ENCODE peak calls at places on chromosomes 4 and X, in five cellular contexts. P, O, D, V and F are unnamed samples.

GRCh38 chr4:94274912-94275311 is 67.2 kb downstream of the SMARCAD1 start:
- DNase-seq in V (no peak), D (no peak), P (no peak), O (no peak), F (no peak)

GRCh38 chr4:143455211-143455610 is 58.3 kb upstream of the SMARCA5 start:
- DNase-seq in V (no peak), O (no peak), P (no peak), D (no peak), F (no peak)

GRCh38 chrX:23637187-23637586 is 30.1 kb upstream of the PRDX4 start:
- DNase-seq in V (no peak), P (no peak), O (no peak), D (no peak), F (no peak)

GRCh38 chr4:121653986-121654385 is 42.8 kb downstream of the ANXA5 start:
- DNase-seq in D (no peak), V (no peak), P (no peak), O (no peak), F (no peak)

GRCh38 chr4:153522800-153523089 is 56.6 kb downstream of the TMEM131L start:
- DNase-seq in V (no peak), D (peak), O (no peak), P (no peak), F (no peak)

GRCh38 chr4:39062499-39062898 is 467 bp downstream of the KLHL5 start:
- DNase-seq in P (peak), O (no peak), D (peak), V (no peak), F (no peak)

GRCh38 chr4:186719925-186720694 is 3.5 kb downstream of the FAT1 start:
- DNase-seq in D (peak), V (no peak), P (no peak), O (no peak), F (peak)

GRCh38 chr4:41156574-41156973 is 57.8 kb downstream of the APBB2 start:
- DNase-seq in O (no peak), P (no peak), D (no peak), V (no peak), F (no peak)

GRCh38 chrX:133991814-133992213 is 6.4 kb upstream of the GPC3 start:
- DNase-seq in P (no peak), O (no peak), D (no peak), V (no peak), F (no peak)

GRCh38 chr4:95732061-95732460 is 107.8 kb upstream of the PDHA2 start:
- DNase-seq in D (no peak), P (no peak), V (no peak), O (no peak), F (peak)

GRCh38 chr4:107863850-107864371 is 39.2 kb downstream of the SGMS2 start:
- DNase-seq in P (peak), V (no peak), D (no peak), O (no peak), F (no peak)

GRCh38 chr4:138898282-138898681 is 117.3 kb upstream of the NOCT start:
- DNase-seq in V (no peak), D (no peak), O (no peak), P (no peak), F (no peak)

GRCh38 chr4:38387819-38388218 is 276.2 kb upstream of the KLF3 start:
- DNase-seq in D (no peak), O (no peak), P (no peak), V (no peak), F (no peak)

GRCh38 chr4:98510757-98511517 is 147.5 kb downstream of the TSPAN5 start:
- DNase-seq in P (no peak), V (no peak), D (no peak), O (no peak), F (peak)

GRCh38 chrX:97290199-97290598 is 406.5 kb downstream of the RPA4 start:
- DNase-seq in V (no peak), P (no peak), O (no peak), D (no peak), F (no peak)

GRCh38 chr4:80266267-80266901 is at the start of gene FGF5:
- DNase-seq in P (peak), V (peak), O (no peak), D (no peak), F (peak)

GRCh38 chrX:1246816-1247215 is 21.8 kb upstream of the CSF2RA start:
- DNase-seq in P (no peak), V (peak), D (peak), O (peak), F (no peak)

GRCh38 chr4:40333921-40334352 is 1.2 kb upstream of the CHRNA9 start:
- DNase-seq in P (no peak), D (no peak), O (no peak), V (no peak), F (peak)

GRCh38 chr4:54784188-54784671 is 126.5 kb downstream of the KIT start:
- DNase-seq in D (peak), P (peak), O (peak), V (peak), F (peak)

GRCh38 chrX:109077788-109078187 is 341.4 kb upstream of the IRS4 start:
- DNase-seq in O (no peak), P (no peak), D (no peak), V (no peak), F (no peak)

GRCh38 chr4:57442834-57443291 is 332.7 kb upstream of the IGFBP7 start:
- DNase-seq in P (peak), V (no peak), O (no peak), D (peak), F (peak)

GRCh38 chr4:103429283-103429682 is 231.1 kb upstream of the CENPE start:
- DNase-seq in V (no peak), P (no peak), O (no peak), D (peak), F (no peak)

GRCh38 chr4:150769845-150770244 is 187.9 kb downstream of the MAB21L2 start:
- DNase-seq in O (no peak), V (no peak), P (no peak), D (no peak), F (no peak)

GRCh38 chr4:75122424-75123014 is 189.6 kb downstream of the PARM1 start:
- DNase-seq in D (no peak), P (no peak), O (no peak), V (no peak), F (no peak)

GRCh38 chrX:153061732-153062131 is 5.5 kb downstream of the PNMA3 start:
- DNase-seq in V (no peak), D (no peak), O (no peak), P (no peak), F (no peak)

GRCh38 chr4:88007304-88008132 is at the start of gene PKD2:
- DNase-seq in V (peak), O (peak), P (peak), D (peak), F (no peak)

GRCh38 chrX:68695206-68695845 is 47.9 kb downstream of the STARD8 start:
- DNase-seq in P (no peak), V (no peak), O (no peak), D (no peak), F (no peak)

GRCh38 chrX:92230628-92231027 is 451.5 kb downstream of the PCDH11X start:
- DNase-seq in P (no peak), O (no peak), D (no peak), V (no peak), F (no peak)

GRCh38 chrX:92231391-92231790 is 452.2 kb downstream of the PCDH11X start:
- DNase-seq in V (no peak), D (no peak), P (no peak), O (no peak), F (no peak)

GRCh38 chrX:92232182-92232581 is 453.0 kb downstream of the PCDH11X start:
- DNase-seq in V (no peak), O (no peak), D (no peak), P (no peak), F (no peak)
- TF ChIP-seq CTCF in V (peak), O (no peak), D (peak), P (peak), F (peak)

DNA sequence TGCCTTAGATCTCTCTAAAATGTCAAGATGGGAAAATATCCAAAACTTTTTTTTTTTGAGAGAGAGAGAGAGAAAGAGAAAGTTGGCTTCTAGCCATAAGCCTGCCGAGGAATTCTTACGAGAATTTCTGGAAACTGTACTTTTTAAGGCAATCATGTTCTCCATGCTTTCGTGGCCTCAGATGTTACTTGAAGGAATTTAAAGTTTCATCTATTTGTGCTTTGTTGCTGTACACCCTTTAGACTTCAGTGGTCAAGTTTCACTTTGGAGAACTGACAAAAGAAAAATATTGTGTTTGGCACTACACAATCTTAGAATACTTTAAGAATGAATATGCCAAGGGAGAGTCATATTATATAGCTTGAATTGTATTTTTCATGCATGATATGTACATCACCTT is 53.9 kb downstream of the FAT4 start:
- DNase-seq in O (no peak), D (no peak), P (no peak), V (no peak), F (peak)
- H3K4me3 ChIP-seq in O (peak), D (no peak), P (peak), V (peak), F (peak)

DNA sequence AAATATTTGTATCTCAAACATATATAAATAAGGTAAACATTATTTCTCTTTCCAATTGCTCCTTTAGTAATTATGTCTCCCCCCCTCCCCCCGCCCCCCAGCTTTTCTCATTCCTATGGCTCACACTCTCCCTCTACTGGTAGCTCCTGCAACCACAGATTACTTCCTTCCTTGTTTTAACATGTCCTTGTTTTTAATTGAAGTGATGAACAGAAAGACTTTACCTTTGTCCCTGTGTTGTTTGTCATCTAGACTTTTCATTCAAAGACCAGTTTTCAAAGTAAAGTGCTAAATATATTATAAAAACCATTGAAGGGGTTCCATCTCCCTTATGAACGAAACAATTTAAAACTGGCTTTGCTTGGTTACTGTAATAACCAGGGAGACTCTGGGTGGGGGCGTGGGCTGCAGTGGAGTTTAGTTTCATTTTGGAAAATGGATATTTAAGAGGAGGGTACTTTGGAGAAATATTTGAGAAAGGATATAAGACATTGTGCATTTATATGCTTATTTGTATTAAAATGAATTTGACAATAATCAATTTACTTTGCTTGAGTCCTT is 352.9 kb downstream of the RAPGEF2 start:
- DNase-seq in O (no peak), D (peak), P (no peak), V (no peak), F (no peak)
- TF ChIP-seq CTCF in O (no peak), D (peak), P (peak), V (peak), F (peak)

GRCh38 chr4:1767770-1768366 is 25.2 kb upstream of the FGFR3 start:
- DNase-seq in D (no peak), P (no peak), O (no peak), V (no peak), F (no peak)
- H3K4me3 ChIP-seq in D (no peak), P (peak), O (peak), V (peak), F (peak)

DNA sequence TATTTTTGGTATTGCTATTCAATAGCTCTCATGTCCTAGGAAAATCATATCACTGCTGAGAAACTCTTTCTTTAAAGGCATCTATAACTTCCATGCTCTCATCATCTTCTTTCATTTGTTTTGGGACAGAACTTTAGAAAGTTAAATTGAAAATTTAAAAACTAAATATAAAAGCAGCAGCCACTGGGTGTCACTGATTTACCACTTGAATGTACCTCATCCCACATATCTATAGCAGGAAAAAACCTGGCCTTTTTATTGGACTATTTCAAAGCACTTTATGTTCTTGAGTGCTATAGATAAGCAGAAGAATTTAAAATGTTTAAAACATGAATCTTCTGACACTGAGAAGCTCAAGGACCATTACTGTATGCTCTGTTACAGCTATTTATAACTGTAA is 165.3 kb upstream of the TTC29 start:
- DNase-seq in O (no peak), V (no peak), P (no peak), D (no peak), F (no peak)
- TF ChIP-seq CTCF in O (peak), V (peak), P (no peak), D (no peak), F (no peak)